ENCODE peak calls at places on chromosomes 7 and 10, in ten cellular contexts. J is right lobe of liver, I is prostate gland, O is IMR-90, Y is esophagus muscularis mucosa, E is HepG2, Z is sigmoid colon, W is HCT116, U is gastrocnemius medialis, V is K562. C is an unnamed sample.

GRCh38 chr7:29063872-29064271 is 82.5 kb downstream of the CPVL start:
- DNase-seq in W (no peak), E (no peak), U (no peak), O (no peak), Z (no peak), J (no peak), I (no peak), Y (no peak), V (no peak), C (no peak)

GRCh38 chr10:68900427-68901105 is 549 bp upstream of the DDX50 start:
- DNase-seq in I (no peak), U (no peak), V (no peak), Z (no peak), O (peak; percentile 69), Y (no peak), J (peak; percentile 79), W (no peak), E (no peak), C (no peak)

GRCh38 chr7:74479961-74480829 is 26.5 kb downstream of the GTF2IRD1 start:
- DNase-seq in J (peak; percentile 69), W (no peak), Z (peak; percentile 96), E (peak; percentile 62), I (peak; percentile 79), Y (no peak), U (peak; percentile 96), O (peak; percentile 93), V (no peak), C (peak; percentile 82)

GRCh38 chr7:120402801-120403200 is 129.8 kb downstream of the KCND2 start:
- DNase-seq in I (no peak), E (no peak), Y (no peak), V (no peak), J (no peak), O (peak; percentile 1), W (no peak), Z (no peak), U (no peak), C (no peak)

GRCh38 chr10:630581-631073 is 58.8 kb downstream of the DIP2C start:
- DNase-seq in E (no peak), W (no peak), O (no peak), I (no peak), Z (peak; percentile 61), U (no peak), V (no peak), Y (no peak), J (no peak), C (no peak)

GRCh38 chr7:2195403-2196246 is 37.1 kb downstream of the MAD1L1 start:
- DNase-seq in O (no peak), Z (no peak), W (no peak), E (no peak), J (no peak), U (peak; percentile 74), V (peak; percentile 33), I (peak; percentile 91), Y (no peak), C (no peak)

GRCh38 chr7:88789480-88790064 is 6.0 kb downstream of the TEX47 start:
- DNase-seq in E (no peak), J (no peak), Z (no peak), I (no peak), Y (no peak), O (peak; percentile 2), U (no peak), V (peak; percentile 9), W (peak; percentile 23), C (no peak)

GRCh38 chr10:35813219-35813618 is 171.1 kb upstream of the FZD8 start:
- DNase-seq in O (no peak), E (no peak), J (no peak), Y (no peak), V (no peak), I (no peak), Z (no peak), U (no peak), W (no peak), C (no peak)

GRCh38 chr7:158366346-158366745 is 221.3 kb downstream of the PTPRN2 start:
- DNase-seq in W (no peak), J (no peak), E (no peak), O (no peak), I (no peak), U (no peak), Z (peak; percentile 34), Y (no peak), V (no peak), C (peak; percentile 11)

GRCh38 chr7:19051767-19052375 is 65.6 kb downstream of the TWIST1 start:
- DNase-seq in I (peak; percentile 13), Z (no peak), E (peak; percentile 5), U (no peak), Y (no peak), O (peak; percentile 38), V (peak; percentile 42), W (peak; percentile 31), J (no peak), C (peak; percentile 31)

GRCh38 chr10:132826524-132827422 is 40.8 kb upstream of the NKX6-2 start:
- DNase-seq in Z (peak; percentile 45), O (no peak), V (no peak), E (no peak), J (no peak), Y (no peak), W (no peak), U (no peak), I (no peak), C (peak; percentile 24)

GRCh38 chr10:114648368-114648767 is 9.7 kb downstream of the ABLIM1 start:
- DNase-seq in O (peak; percentile 94), Z (no peak), V (no peak), J (no peak), Y (no peak), W (no peak), E (peak; percentile 68), U (no peak), I (peak; percentile 27), C (no peak)

GRCh38 chr10:13496164-13496563 is 32.6 kb downstream of the BEND7 start:
- DNase-seq in O (no peak), J (no peak), V (no peak), I (no peak), Z (no peak), Y (no peak), E (no peak), W (no peak), U (no peak), C (no peak)

GRCh38 chr10:119831656-119832055 is 41.0 kb downstream of the MCMBP start:
- DNase-seq in O (no peak), Z (no peak), E (no peak), Y (no peak), I (no peak), U (no peak), J (no peak), V (no peak), W (no peak), C (no peak)

GRCh38 chr10:89548673-89549072 is 13.3 kb upstream of the SLC16A12 start:
- DNase-seq in J (no peak), Y (no peak), V (no peak), O (no peak), I (no peak), E (no peak), U (no peak), W (no peak), Z (no peak), C (no peak)

GRCh38 chr10:96642973-96643372 is 56.2 kb upstream of the TM9SF3 start:
- DNase-seq in O (peak; percentile 31), Z (peak; percentile 70), E (peak; percentile 54), I (peak; percentile 35), U (peak; percentile 37), J (peak; percentile 84), Y (no peak), V (peak; percentile 57), W (peak; percentile 31), C (peak; percentile 79)

GRCh38 chr7:134693256-134693655 is 46.6 kb downstream of the BPGM start:
- DNase-seq in U (peak; percentile 38), Z (no peak), V (no peak), J (no peak), I (no peak), E (no peak), Y (peak; percentile 90), W (no peak), O (peak; percentile 96), C (no peak)

GRCh38 chr10:103336370-103336769 is 14.6 kb downstream of the PCGF6 start:
- DNase-seq in V (no peak), I (no peak), W (no peak), E (no peak), J (no peak), Y (no peak), Z (no peak), U (no peak), O (no peak), C (no peak)

GRCh38 chr7:148397056-148397455 is 193.5 kb upstream of the C7orf33 start:
- DNase-seq in Y (peak; percentile 29), E (no peak), O (no peak), Z (no peak), U (no peak), V (no peak), I (no peak), W (no peak), J (no peak), C (no peak)
- H3K27me3 ChIP-seq in Y (no peaks in the 10 kb centered on the region), E (no peaks in the 10 kb centered on the region), O (no peaks in the 10 kb centered on the region), Z (no peaks in the 10 kb centered on the region), U (no peaks in the 10 kb centered on the region), V (peaks cover 37% of the 10 kb centered on the region), I (no peaks in the 10 kb centered on the region), W (peaks cover 31% of the 10 kb centered on the region), J (no peaks in the 10 kb centered on the region), C (no peaks in the 10 kb centered on the region)

GRCh38 chr7:105571891-105572290 is 9.4 kb downstream of the EFCAB10 start:
- DNase-seq in Y (no peak), W (no peak), U (no peak), V (no peak), Z (no peak), O (no peak), E (no peak), I (no peak), J (no peak), C (no peak)
- TF ChIP-seq POLR2A in Y (no peak), W (no peak), U (no peak), V (no peak), Z (no peak), O (no peak), E (no peak), I (no peak), J (no peak), C (no peak)

GRCh38 chr10:30348378-30348776 is 701 bp downstream of the MTPAP start:
- DNase-seq in J (no peak), O (peak; percentile 2), I (no peak), W (no peak), U (no peak), E (no peak), Y (no peak), V (no peak), Z (no peak), C (no peak)
- H3K27me3 ChIP-seq in J (no peaks in the 10 kb centered on the region), O (no peaks in the 10 kb centered on the region), I (no peaks in the 10 kb centered on the region), W (no peaks in the 10 kb centered on the region), U (no peaks in the 10 kb centered on the region), E (no peaks in the 10 kb centered on the region), Y (no peaks in the 10 kb centered on the region), V (no peaks in the 10 kb centered on the region), Z (no peaks in the 10 kb centered on the region), C (no peaks in the 10 kb centered on the region)

GRCh38 chr7:136213012-136213411 is 235.9 kb upstream of the MTPN start:
- DNase-seq in J (no peak), Z (no peak), E (no peak), V (no peak), Y (no peak), O (no peak), U (no peak), W (no peak), I (no peak), C (no peak)

DNA sequence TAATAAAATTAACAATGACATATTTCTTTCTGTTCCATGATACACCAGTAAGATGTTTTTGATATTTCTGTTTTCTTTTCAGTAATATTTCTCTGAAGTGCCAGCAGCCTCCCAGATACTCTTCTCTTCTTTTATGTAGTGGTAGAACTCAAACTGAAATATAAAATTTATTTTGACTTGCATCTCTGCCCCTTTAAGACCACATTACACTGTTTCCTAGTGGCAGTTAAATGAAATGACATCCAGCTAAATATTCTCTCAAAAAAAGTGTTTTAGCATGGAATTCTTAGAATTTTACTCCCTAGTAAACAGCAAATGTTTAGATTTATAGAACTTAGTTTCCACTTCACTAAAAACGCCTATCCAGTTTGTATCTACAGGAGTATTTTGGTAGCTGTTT is 237.2 kb upstream of the MTPN start:
- DNase-seq in Z (no peak), J (no peak), I (no peak), U (no peak), E (no peak), Y (no peak), V (no peak), O (peak; percentile 1), W (peak; percentile 0), C (no peak)
- TF ChIP-seq POLR2A in Z (no peak), J (no peak), I (no peak), U (no peak), E (no peak), Y (no peak), V (no peak), O (no peak), W (no peak), C (no peak)